ENCODE peak calls at places on chromosome 13, in eight cellular contexts. One of them, this sample, is unnamed.

GRCh38 chr13:72062566-72062965 is 195.6 kb upstream of the DACH1 start:
- DNase-seq in effector memory CD4-positive, alpha-beta T cell: no peak
- DNase-seq in WERI-Rb-1: no peak
- DNase-seq in heart right ventricle: no peak
- DNase-seq in CD8-positive, alpha-beta memory T cell: no peak
- DNase-seq in fibroblast of villous mesenchyme: no peak
- DNase-seq in neural progenitor cell: peak
- DNase-seq in CD8-positive, alpha-beta T cell: no peak
- DNase-seq in this sample: no peak

GRCh38 chr13:113976711-113977684 is 3.1 kb upstream of the C13orf46 start:
- DNase-seq in fibroblast of villous mesenchyme: no peak
- DNase-seq in WERI-Rb-1: no peak
- DNase-seq in effector memory CD4-positive, alpha-beta T cell: no peak
- DNase-seq in heart right ventricle: no peak
- DNase-seq in CD8-positive, alpha-beta memory T cell: no peak
- DNase-seq in neural progenitor cell: no peak
- DNase-seq in CD8-positive, alpha-beta T cell: no peak
- DNase-seq in this sample: peak

GRCh38 chr13:27043013-27043412 is 128.6 kb downstream of the USP12 start:
- DNase-seq in heart right ventricle: peak
- DNase-seq in CD8-positive, alpha-beta T cell: no peak
- DNase-seq in effector memory CD4-positive, alpha-beta T cell: no peak
- DNase-seq in WERI-Rb-1: no peak
- DNase-seq in neural progenitor cell: no peak
- DNase-seq in fibroblast of villous mesenchyme: peak
- DNase-seq in CD8-positive, alpha-beta memory T cell: no peak
- DNase-seq in this sample: peak

GRCh38 chr13:30334663-30335386 is 27.5 kb upstream of the KATNAL1 start:
- DNase-seq in effector memory CD4-positive, alpha-beta T cell: no peak
- DNase-seq in CD8-positive, alpha-beta memory T cell: no peak
- DNase-seq in neural progenitor cell: peak
- DNase-seq in CD8-positive, alpha-beta T cell: no peak
- DNase-seq in WERI-Rb-1: peak
- DNase-seq in fibroblast of villous mesenchyme: peak
- DNase-seq in heart right ventricle: no peak
- DNase-seq in this sample: peak

GRCh38 chr13:71785361-71785760 is 81.6 kb downstream of the DACH1 start:
- DNase-seq in heart right ventricle: no peak
- DNase-seq in neural progenitor cell: peak
- DNase-seq in CD8-positive, alpha-beta T cell: no peak
- DNase-seq in WERI-Rb-1: peak
- DNase-seq in fibroblast of villous mesenchyme: no peak
- DNase-seq in effector memory CD4-positive, alpha-beta T cell: no peak
- DNase-seq in CD8-positive, alpha-beta memory T cell: no peak
- DNase-seq in this sample: no peak

GRCh38 chr13:77345150-77345780 is 18.4 kb upstream of the MYCBP2 start:
- DNase-seq in neural progenitor cell: no peak
- DNase-seq in effector memory CD4-positive, alpha-beta T cell: no peak
- DNase-seq in WERI-Rb-1: no peak
- DNase-seq in CD8-positive, alpha-beta T cell: no peak
- DNase-seq in heart right ventricle: no peak
- DNase-seq in CD8-positive, alpha-beta memory T cell: no peak
- DNase-seq in fibroblast of villous mesenchyme: no peak
- DNase-seq in this sample: no peak

GRCh38 chr13:97191143-97191542 is 31.0 kb upstream of the MBNL2 start:
- DNase-seq in fibroblast of villous mesenchyme: no peak
- DNase-seq in heart right ventricle: no peak
- DNase-seq in effector memory CD4-positive, alpha-beta T cell: no peak
- DNase-seq in CD8-positive, alpha-beta T cell: no peak
- DNase-seq in CD8-positive, alpha-beta memory T cell: no peak
- DNase-seq in neural progenitor cell: no peak
- DNase-seq in WERI-Rb-1: no peak
- DNase-seq in this sample: no peak

GRCh38 chr13:66665991-66666390 is 564.1 kb downstream of the PCDH9 start:
- DNase-seq in neural progenitor cell: peak
- DNase-seq in fibroblast of villous mesenchyme: peak
- DNase-seq in CD8-positive, alpha-beta T cell: no peak
- DNase-seq in heart right ventricle: no peak
- DNase-seq in CD8-positive, alpha-beta memory T cell: no peak
- DNase-seq in WERI-Rb-1: no peak
- DNase-seq in effector memory CD4-positive, alpha-beta T cell: no peak
- DNase-seq in this sample: peak

GRCh38 chr13:103799028-103799427 is 732.8 kb upstream of the SLC10A2 start:
- DNase-seq in effector memory CD4-positive, alpha-beta T cell: no peak
- DNase-seq in fibroblast of villous mesenchyme: no peak
- DNase-seq in CD8-positive, alpha-beta memory T cell: no peak
- DNase-seq in heart right ventricle: no peak
- DNase-seq in neural progenitor cell: no peak
- DNase-seq in WERI-Rb-1: no peak
- DNase-seq in CD8-positive, alpha-beta T cell: no peak
- DNase-seq in this sample: no peak

GRCh38 chr13:60139272-60139671 is 24.5 kb downstream of the DIAPH3 start:
- DNase-seq in fibroblast of villous mesenchyme: no peak
- DNase-seq in CD8-positive, alpha-beta T cell: no peak
- DNase-seq in heart right ventricle: no peak
- DNase-seq in effector memory CD4-positive, alpha-beta T cell: no peak
- DNase-seq in neural progenitor cell: no peak
- DNase-seq in WERI-Rb-1: no peak
- DNase-seq in CD8-positive, alpha-beta memory T cell: no peak
- DNase-seq in this sample: no peak

GRCh38 chr13:102814025-102814607 is 15.2 kb downstream of the BIVM start:
- DNase-seq in fibroblast of villous mesenchyme: no peak
- DNase-seq in CD8-positive, alpha-beta memory T cell: no peak
- DNase-seq in CD8-positive, alpha-beta T cell: no peak
- DNase-seq in WERI-Rb-1: no peak
- DNase-seq in effector memory CD4-positive, alpha-beta T cell: no peak
- DNase-seq in neural progenitor cell: no peak
- DNase-seq in heart right ventricle: no peak
- DNase-seq in this sample: no peak

GRCh38 chr13:90710355-90710754 is 637.1 kb upstream of the MIR17HG start:
- DNase-seq in CD8-positive, alpha-beta T cell: no peak
- DNase-seq in WERI-Rb-1: no peak
- DNase-seq in CD8-positive, alpha-beta memory T cell: no peak
- DNase-seq in effector memory CD4-positive, alpha-beta T cell: no peak
- DNase-seq in heart right ventricle: no peak
- DNase-seq in neural progenitor cell: no peak
- DNase-seq in fibroblast of villous mesenchyme: no peak
- DNase-seq in this sample: no peak

GRCh38 chr13:72041165-72041564 is 174.2 kb upstream of the DACH1 start:
- DNase-seq in CD8-positive, alpha-beta T cell: no peak
- DNase-seq in fibroblast of villous mesenchyme: no peak
- DNase-seq in neural progenitor cell: no peak
- DNase-seq in WERI-Rb-1: no peak
- DNase-seq in heart right ventricle: no peak
- DNase-seq in effector memory CD4-positive, alpha-beta T cell: no peak
- DNase-seq in CD8-positive, alpha-beta memory T cell: no peak
- DNase-seq in this sample: no peak

GRCh38 chr13:74173822-74174221 is 39.6 kb upstream of the KLF12 start:
- DNase-seq in neural progenitor cell: no peak
- DNase-seq in effector memory CD4-positive, alpha-beta T cell: no peak
- DNase-seq in CD8-positive, alpha-beta T cell: no peak
- DNase-seq in heart right ventricle: no peak
- DNase-seq in CD8-positive, alpha-beta memory T cell: no peak
- DNase-seq in fibroblast of villous mesenchyme: no peak
- DNase-seq in WERI-Rb-1: no peak
- DNase-seq in this sample: no peak
- H3K4me3 ChIP-seq in neural progenitor cell: no peak
- H3K4me3 ChIP-seq in effector memory CD4-positive, alpha-beta T cell: no peak
- H3K4me3 ChIP-seq in CD8-positive, alpha-beta T cell: no peak
- H3K4me3 ChIP-seq in heart right ventricle: no peak
- H3K4me3 ChIP-seq in CD8-positive, alpha-beta memory T cell: no peak
- H3K4me3 ChIP-seq in fibroblast of villous mesenchyme: no peak
- H3K4me3 ChIP-seq in WERI-Rb-1: no peak
- H3K4me3 ChIP-seq in this sample: no peak

DNA sequence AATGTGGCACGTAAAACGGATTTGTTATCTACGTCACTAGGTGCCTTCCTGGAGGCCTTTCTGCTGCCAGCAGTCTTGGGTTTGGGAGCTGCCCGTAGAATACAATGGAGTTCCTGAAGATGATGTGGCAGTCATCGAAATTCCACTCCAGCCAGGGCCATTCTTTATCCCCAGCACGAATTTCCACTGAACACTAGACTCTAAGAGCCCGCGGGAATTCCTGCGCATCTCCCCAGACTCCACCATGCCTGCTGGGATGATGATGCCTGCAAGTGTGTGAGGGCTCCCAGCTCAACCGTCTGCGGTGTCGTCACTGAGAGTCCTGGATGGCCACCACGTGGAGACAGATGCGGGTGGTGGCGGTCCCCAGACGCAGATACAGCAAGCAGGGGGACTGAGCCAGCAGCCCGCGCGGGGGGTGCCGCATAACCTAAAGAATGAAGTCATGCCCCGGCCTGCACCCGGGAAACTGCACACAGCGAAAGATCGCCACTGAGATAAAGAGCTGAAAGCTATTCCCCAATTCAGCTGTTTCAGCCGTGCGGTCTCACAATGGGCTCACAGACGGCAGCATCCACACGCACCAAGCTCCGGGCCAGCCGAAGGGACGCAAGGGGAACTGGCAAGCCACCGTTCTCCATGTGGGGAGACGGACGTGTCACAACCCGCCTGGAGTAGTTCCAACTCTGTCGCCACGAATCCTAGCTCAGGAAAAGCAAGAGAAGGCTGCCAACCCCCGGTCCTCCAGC is 41.1 kb downstream of the COL4A1 start:
- DNase-seq in neural progenitor cell: peak
- DNase-seq in WERI-Rb-1: no peak
- DNase-seq in CD8-positive, alpha-beta T cell: no peak
- DNase-seq in heart right ventricle: peak
- DNase-seq in effector memory CD4-positive, alpha-beta T cell: no peak
- DNase-seq in fibroblast of villous mesenchyme: no peak
- DNase-seq in CD8-positive, alpha-beta memory T cell: no peak
- DNase-seq in this sample: peak
- H3K4me3 ChIP-seq in neural progenitor cell: no peak
- H3K4me3 ChIP-seq in WERI-Rb-1: no peak
- H3K4me3 ChIP-seq in CD8-positive, alpha-beta T cell: no peak
- H3K4me3 ChIP-seq in heart right ventricle: no peak
- H3K4me3 ChIP-seq in effector memory CD4-positive, alpha-beta T cell: no peak
- H3K4me3 ChIP-seq in fibroblast of villous mesenchyme: no peak
- H3K4me3 ChIP-seq in CD8-positive, alpha-beta memory T cell: no peak
- H3K4me3 ChIP-seq in this sample: no peak

GRCh38 chr13:46171223-46171622 is 10.8 kb downstream of the LCP1 start:
- DNase-seq in CD8-positive, alpha-beta memory T cell: no peak
- DNase-seq in heart right ventricle: no peak
- DNase-seq in CD8-positive, alpha-beta T cell: no peak
- DNase-seq in neural progenitor cell: no peak
- DNase-seq in fibroblast of villous mesenchyme: no peak
- DNase-seq in effector memory CD4-positive, alpha-beta T cell: no peak
- DNase-seq in WERI-Rb-1: no peak
- DNase-seq in this sample: no peak

GRCh38 chr13:46171739-46172138 is 10.2 kb downstream of the LCP1 start:
- DNase-seq in heart right ventricle: no peak
- DNase-seq in CD8-positive, alpha-beta T cell: no peak
- DNase-seq in fibroblast of villous mesenchyme: no peak
- DNase-seq in WERI-Rb-1: no peak
- DNase-seq in neural progenitor cell: no peak
- DNase-seq in effector memory CD4-positive, alpha-beta T cell: no peak
- DNase-seq in CD8-positive, alpha-beta memory T cell: no peak
- DNase-seq in this sample: no peak

GRCh38 chr13:46168818-46169217 is 13.2 kb downstream of the LCP1 start:
- DNase-seq in effector memory CD4-positive, alpha-beta T cell: no peak
- DNase-seq in fibroblast of villous mesenchyme: no peak
- DNase-seq in neural progenitor cell: no peak
- DNase-seq in CD8-positive, alpha-beta T cell: no peak
- DNase-seq in WERI-Rb-1: no peak
- DNase-seq in heart right ventricle: no peak
- DNase-seq in CD8-positive, alpha-beta memory T cell: no peak
- DNase-seq in this sample: no peak

GRCh38 chr13:46170268-46170667 is 11.7 kb downstream of the LCP1 start:
- DNase-seq in CD8-positive, alpha-beta memory T cell: peak
- DNase-seq in neural progenitor cell: no peak
- DNase-seq in heart right ventricle: no peak
- DNase-seq in WERI-Rb-1: no peak
- DNase-seq in effector memory CD4-positive, alpha-beta T cell: no peak
- DNase-seq in CD8-positive, alpha-beta T cell: no peak
- DNase-seq in fibroblast of villous mesenchyme: no peak
- DNase-seq in this sample: peak

GRCh38 chr13:46170687-46171086 is 11.3 kb downstream of the LCP1 start:
- DNase-seq in effector memory CD4-positive, alpha-beta T cell: peak
- DNase-seq in CD8-positive, alpha-beta T cell: no peak
- DNase-seq in WERI-Rb-1: no peak
- DNase-seq in heart right ventricle: no peak
- DNase-seq in CD8-positive, alpha-beta memory T cell: peak
- DNase-seq in neural progenitor cell: no peak
- DNase-seq in fibroblast of villous mesenchyme: peak
- DNase-seq in this sample: peak
- H3K4me3 ChIP-seq in effector memory CD4-positive, alpha-beta T cell: peak
- H3K4me3 ChIP-seq in CD8-positive, alpha-beta T cell: peak
- H3K4me3 ChIP-seq in WERI-Rb-1: no peak
- H3K4me3 ChIP-seq in heart right ventricle: no peak
- H3K4me3 ChIP-seq in CD8-positive, alpha-beta memory T cell: peak
- H3K4me3 ChIP-seq in neural progenitor cell: no peak
- H3K4me3 ChIP-seq in fibroblast of villous mesenchyme: no peak
- H3K4me3 ChIP-seq in this sample: no peak

DNA sequence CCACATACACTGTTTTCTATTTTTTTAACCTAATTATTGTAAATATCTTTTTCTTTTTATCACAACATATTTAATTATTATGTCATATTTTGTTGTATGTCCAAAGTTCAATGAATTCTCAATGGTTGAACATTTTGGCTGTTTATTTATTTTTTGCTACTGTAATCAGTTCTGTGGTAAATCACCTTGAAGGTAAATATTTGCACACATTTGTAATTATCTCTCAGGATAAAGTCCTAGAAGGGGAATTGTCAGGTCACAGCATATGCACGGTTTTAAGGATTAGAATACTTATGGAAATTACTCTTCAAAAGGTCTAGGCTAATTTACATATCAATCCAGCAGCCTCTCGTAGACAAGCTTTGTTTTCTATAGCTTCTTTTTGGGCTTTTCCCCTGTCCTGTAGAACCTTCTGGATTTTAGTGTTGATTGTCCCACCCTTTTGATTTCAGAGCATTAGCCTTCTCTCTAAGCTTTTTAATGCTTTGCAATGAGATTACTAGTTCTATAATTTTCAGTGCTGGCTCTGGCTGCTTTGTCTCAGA is 362.6 kb downstream of the KCNRG start:
- DNase-seq in CD8-positive, alpha-beta memory T cell: no peak
- DNase-seq in WERI-Rb-1: no peak
- DNase-seq in effector memory CD4-positive, alpha-beta T cell: no peak
- DNase-seq in heart right ventricle: no peak
- DNase-seq in fibroblast of villous mesenchyme: no peak
- DNase-seq in neural progenitor cell: no peak
- DNase-seq in CD8-positive, alpha-beta T cell: no peak
- DNase-seq in this sample: no peak
- H3K4me3 ChIP-seq in CD8-positive, alpha-beta memory T cell: no peak
- H3K4me3 ChIP-seq in WERI-Rb-1: no peak
- H3K4me3 ChIP-seq in effector memory CD4-positive, alpha-beta T cell: no peak
- H3K4me3 ChIP-seq in heart right ventricle: no peak
- H3K4me3 ChIP-seq in fibroblast of villous mesenchyme: no peak
- H3K4me3 ChIP-seq in neural progenitor cell: no peak
- H3K4me3 ChIP-seq in CD8-positive, alpha-beta T cell: no peak
- H3K4me3 ChIP-seq in this sample: no peak

DNA sequence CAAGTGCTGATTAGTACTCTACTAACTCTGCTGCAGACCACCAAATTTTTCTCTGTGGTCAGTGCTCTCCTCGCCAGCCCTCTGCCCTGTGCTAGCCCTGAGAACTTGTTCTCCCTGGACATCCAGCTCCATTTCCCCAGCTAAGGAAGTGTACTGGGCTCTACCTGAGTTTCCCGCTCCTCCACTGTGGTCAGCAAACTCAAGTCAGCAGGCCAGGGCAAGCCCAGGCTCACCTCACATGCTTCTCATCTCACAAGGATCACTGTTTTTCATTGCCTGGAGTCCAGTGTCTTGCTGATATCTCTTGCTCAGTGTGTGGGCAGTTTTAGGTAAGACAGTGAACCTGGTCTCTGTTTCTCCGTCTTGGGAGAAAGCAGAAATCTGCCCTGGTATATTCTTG is 201.4 kb downstream of the FOXO1 start:
- DNase-seq in effector memory CD4-positive, alpha-beta T cell: no peak
- DNase-seq in CD8-positive, alpha-beta memory T cell: no peak
- DNase-seq in heart right ventricle: no peak
- DNase-seq in neural progenitor cell: no peak
- DNase-seq in fibroblast of villous mesenchyme: no peak
- DNase-seq in WERI-Rb-1: no peak
- DNase-seq in CD8-positive, alpha-beta T cell: no peak
- DNase-seq in this sample: no peak
- H3K4me3 ChIP-seq in effector memory CD4-positive, alpha-beta T cell: no peak
- H3K4me3 ChIP-seq in CD8-positive, alpha-beta memory T cell: no peak
- H3K4me3 ChIP-seq in heart right ventricle: no peak
- H3K4me3 ChIP-seq in neural progenitor cell: no peak
- H3K4me3 ChIP-seq in fibroblast of villous mesenchyme: no peak
- H3K4me3 ChIP-seq in WERI-Rb-1: no peak
- H3K4me3 ChIP-seq in CD8-positive, alpha-beta T cell: no peak
- H3K4me3 ChIP-seq in this sample: no peak